ENCODE peak calls at places on chromosomes 12 and 14, in five cellular contexts. M is K562, F is heart right ventricle, B is fibroblast of lung, R is fibroblast of pulmonary artery. P is an unnamed sample.

GRCh38 chr14:58641509-58641908 is 3.7 kb downstream of the DACT1 start:
- DNase-seq in M (no peak), F (no peak), B (no peak), R (no peak), P (no peak)

GRCh38 chr14:60356921-60357550 is 108.0 kb downstream of the PPM1A start:
- DNase-seq in M (no peak), F (no peak), B (no peak), R (no peak), P (no peak)

GRCh38 chr14:86305058-86305457 is 775.1 kb downstream of the FLRT2 start:
- DNase-seq in M (no peak), F (no peak), B (peak), R (no peak), P (no peak)

GRCh38 chr14:100566119-100566518 is 21.1 kb downstream of the BEGAIN start:
- DNase-seq in M (no peak), F (no peak), B (no peak), R (no peak), P (no peak)

GRCh38 chr12:39378346-39378745 is 64.6 kb downstream of the KIF21A start:
- DNase-seq in M (no peak), F (no peak), B (no peak), R (peak), P (no peak)

GRCh38 chr12:12929696-12930095 is 22.3 kb downstream of the GPRC5D start:
- DNase-seq in M (no peak), F (no peak), B (no peak), R (no peak), P (no peak)

GRCh38 chr12:24768415-24768814 is 180.5 kb downstream of the BCAT1 start:
- DNase-seq in M (no peak), F (no peak), B (no peak), R (no peak), P (no peak)

GRCh38 chr14:74085047-74085637 is 386 bp downstream of the LIN52 start:
- DNase-seq in M (peak), F (no peak), B (peak), R (peak), P (no peak)

GRCh38 chr12:131383291-131383690 is 327.6 kb upstream of the SFSWAP start:
- DNase-seq in M (no peak), F (no peak), B (no peak), R (no peak), P (no peak)

GRCh38 chr12:48340891-48341290 is 9.8 kb downstream of the ZNF641 start:
- DNase-seq in M (no peak), F (no peak), B (no peak), R (peak), P (no peak)

GRCh38 chr12:63064080-63064479 is 86.9 kb downstream of the AVPR1A start:
- DNase-seq in M (no peak), F (no peak), B (peak), R (peak), P (no peak)

DNA sequence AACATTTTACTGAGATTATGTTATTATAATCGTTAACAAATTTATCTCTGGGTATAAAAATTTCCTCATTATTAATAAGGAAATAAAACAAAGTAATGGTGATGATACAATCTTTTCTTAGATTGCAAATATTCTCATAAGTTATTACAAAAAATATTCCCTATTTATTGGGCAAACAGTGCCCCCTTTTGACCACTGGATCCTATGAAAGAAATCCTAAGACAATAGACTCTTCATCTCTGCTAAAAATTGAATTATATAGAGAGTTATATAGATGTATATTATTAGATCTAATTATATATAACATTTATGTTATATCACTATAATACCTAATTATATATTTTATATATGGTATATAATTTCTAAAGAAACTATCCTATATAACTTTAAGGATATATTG is 94.2 kb upstream of the FGD4 start:
- DNase-seq in M (no peak), F (no peak), B (peak), R (peak), P (no peak)
- TF ChIP-seq CTCF in M (peak), F (peak), B (no peak), R (peak), P (no peak)

GRCh38 chr14:104685216-104685997 is 4.0 kb upstream of the INF2 start:
- DNase-seq in M (no peak), F (no peak), B (no peak), R (no peak), P (no peak)
- TF ChIP-seq CTCF in M (peak), F (no peak), B (no peak), R (no peak), P (no peak)

GRCh38 chr12:51722387-51722786 is 126.1 kb downstream of the FIGNL2 start:
- DNase-seq in M (no peak), F (no peak), B (no peak), R (no peak), P (no peak)
- TF ChIP-seq CTCF in M (no peak), F (no peak), B (no peak), R (no peak), P (no peak)

GRCh38 chr12:1666685-1667162 is 24.1 kb upstream of the ADIPOR2 start:
- DNase-seq in M (no peak), F (no peak), B (no peak), R (no peak), P (no peak)
- TF ChIP-seq CTCF in M (no peak), F (no peak), B (no peak), R (no peak), P (no peak)

DNA sequence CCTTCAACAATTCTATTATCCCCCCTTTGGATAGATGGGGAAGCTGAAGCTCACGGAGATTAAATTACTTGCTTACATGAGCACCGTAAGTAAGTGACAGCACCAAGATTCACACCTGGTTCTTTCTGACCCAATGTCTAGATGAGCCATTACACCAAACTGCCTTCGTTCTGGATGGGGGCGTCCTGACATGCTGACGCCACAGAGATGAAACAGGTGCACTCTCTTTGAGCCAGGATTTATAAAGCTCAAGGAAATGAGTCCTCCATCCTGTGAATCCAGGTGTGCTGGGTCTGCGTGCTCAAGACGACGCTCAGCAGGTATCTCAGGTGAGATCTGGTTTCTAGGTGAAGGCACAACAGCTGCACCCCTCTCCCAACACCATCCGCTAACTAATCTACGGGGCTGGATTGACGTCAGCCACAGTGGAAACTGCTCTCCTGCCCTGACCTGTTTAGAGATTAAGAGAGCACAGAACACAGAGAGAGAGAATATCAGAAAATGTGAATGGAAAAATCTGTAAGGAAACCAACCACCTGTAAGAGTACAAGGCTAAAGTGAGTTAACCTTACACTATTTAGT is 61.6 kb downstream of the KSR2 start:
- DNase-seq in M (no peak), F (no peak), B (no peak), R (no peak), P (no peak)
- TF ChIP-seq CTCF in M (no peak), F (no peak), B (no peak), R (no peak), P (no peak)

P was measured in glutamatergic neuron.